ENCODE peak calls at places on chromosomes 4 and X, in nine cellular contexts. A is cardiac muscle cell, N is iPS DF 6.9, B is brain microvascular endothelial cell, K is neural progenitor cell, L is colonic mucosa, D is adipocyte, Q is H7, I is lower lobe of right lung. P is an unnamed sample. For H3K27me3, the result is how much of the 10 kb centered on the place peaks cover.

GRCh38 chr4:71752383-71753042 is 31.4 kb downstream of the GC start:
- DNase-seq in A (no peak), N (no peak), B (no peak), K (no peak), L (peak), D (no peak), Q (no peak), I (no peak), P (no peak)

GRCh38 chr4:99811850-99812249 is 4.8 kb upstream of the DAPP1 start:
- DNase-seq in A (peak), N (peak), B (peak), K (peak), L (peak), D (peak), Q (no peak), I (no peak), P (no peak)

GRCh38 chrX:40866878-40867277 is 131.5 kb upstream of the MED14 start:
- DNase-seq in A (no peak), N (no peak), B (no peak), K (no peak), L (no peak), D (no peak), Q (no peak), I (no peak), P (no peak)

GRCh38 chrX:1178580-1179057 is 33.8 kb downstream of the CRLF2 start:
- DNase-seq in A (peak), N (no peak), B (no peak), K (peak), L (no peak), D (peak), Q (no peak), I (no peak), P (no peak)

GRCh38 chr4:84470204-84470785 is 28.8 kb downstream of the NKX6-1 start:
- DNase-seq in A (no peak), N (no peak), B (no peak), K (peak), L (no peak), D (no peak), Q (no peak), I (no peak), P (no peak)

GRCh38 chr4:2714071-2714770 is 41.9 kb downstream of the TNIP2 start:
- DNase-seq in A (peak), N (no peak), B (peak), K (no peak), L (no peak), D (peak), Q (no peak), I (no peak), P (no peak)

GRCh38 chr4:24237709-24238108 is 346.6 kb downstream of the DHX15 start:
- DNase-seq in A (no peak), N (no peak), B (no peak), K (no peak), L (no peak), D (no peak), Q (no peak), I (no peak), P (no peak)

GRCh38 chrX:46144566-46144965 is 400.7 kb downstream of the ZNF674 start:
- DNase-seq in A (no peak), N (no peak), B (no peak), K (no peak), L (no peak), D (no peak), Q (no peak), I (no peak), P (no peak)

GRCh38 chrX:69616520-69617203 is 749 bp downstream of the EDA start:
- DNase-seq in A (peak), N (no peak), B (no peak), K (peak), L (peak), D (peak), Q (peak), I (peak), P (no peak)

GRCh38 chrX:307261-308111 is 11.1 kb downstream of the GTPBP6 start:
- DNase-seq in A (no peak), N (no peak), B (no peak), K (no peak), L (no peak), D (no peak), Q (peak), I (peak), P (no peak)

GRCh38 chr4:24547979-24548378 is 36.4 kb downstream of the DHX15 start:
- DNase-seq in A (no peak), N (no peak), B (no peak), K (no peak), L (no peak), D (no peak), Q (no peak), I (no peak), P (no peak)

GRCh38 chrX:9352243-9352642 is 112.6 kb upstream of the TBL1X start:
- DNase-seq in A (no peak), N (no peak), B (no peak), K (no peak), L (no peak), D (no peak), Q (no peak), I (no peak), P (no peak)

GRCh38 chr4:38860788-38861424 is 4.3 kb upstream of the TLR6 start:
- DNase-seq in A (peak), N (peak), B (no peak), K (peak), L (peak), D (peak), Q (peak), I (peak), P (no peak)

GRCh38 chr4:73619351-73619750 is 885 bp downstream of the RASSF6 start:
- DNase-seq in A (no peak), N (no peak), B (no peak), K (no peak), L (no peak), D (no peak), Q (no peak), I (no peak), P (no peak)

GRCh38 chr4:185689407-185689806 is 122.6 kb downstream of the SORBS2 start:
- DNase-seq in A (no peak), N (no peak), B (no peak), K (no peak), L (no peak), D (no peak), Q (no peak), I (no peak), P (no peak)

GRCh38 chr4:159444668-159445067 is 341.8 kb downstream of the RAPGEF2 start:
- DNase-seq in A (no peak), N (no peak), B (peak), K (no peak), L (no peak), D (no peak), Q (no peak), I (no peak), P (no peak)

GRCh38 chr4:15078682-15079642 is 76.7 kb downstream of the CPEB2 start:
- DNase-seq in A (no peak), N (no peak), B (peak), K (no peak), L (no peak), D (peak), Q (no peak), I (no peak), P (no peak)

GRCh38 chr4:186798951-186799659 is 75.4 kb upstream of the FAT1 start:
- DNase-seq in A (no peak), N (no peak), B (no peak), K (no peak), L (no peak), D (no peak), Q (no peak), I (no peak), P (no peak)

GRCh38 chr4:2266181-2266580 is 4.3 kb upstream of the MXD4 start:
- DNase-seq in A (no peak), N (no peak), B (no peak), K (no peak), L (peak), D (peak), Q (no peak), I (no peak), P (no peak)

GRCh38 chrX:120690344-120690743 is 60.5 kb upstream of the C1GALT1C1 start:
- DNase-seq in A (no peak), N (no peak), B (no peak), K (no peak), L (no peak), D (no peak), Q (no peak), I (no peak), P (no peak)

GRCh38 chrX:135384161-135384836 is 37.4 kb upstream of the SMIM10L2A start:
- DNase-seq in A (no peak), N (no peak), B (no peak), K (no peak), L (no peak), D (no peak), Q (no peak), I (no peak), P (no peak)

GRCh38 chrX:66074920-66075879 is 35.3 kb upstream of the VSIG4 start:
- DNase-seq in A (no peak), N (no peak), B (no peak), K (no peak), L (peak), D (no peak), Q (no peak), I (peak), P (no peak)

GRCh38 chrX:670596-670995 is 40.0 kb downstream of the SHOX start:
- DNase-seq in A (no peak), N (no peak), B (no peak), K (no peak), L (no peak), D (no peak), Q (peak), I (no peak), P (no peak)

GRCh38 chr4:128294464-128294863 is 6.9 kb upstream of the PGRMC2 start:
- DNase-seq in A (no peak), N (no peak), B (no peak), K (no peak), L (no peak), D (no peak), Q (no peak), I (no peak), P (no peak)

GRCh38 chr4:76067652-76068286 is 6.7 kb upstream of the ART3 start:
- DNase-seq in A (peak), N (no peak), B (peak), K (peak), L (peak), D (peak), Q (peak), I (peak), P (no peak)

GRCh38 chrX:66408507-66408906 is 230.4 kb downstream of the EDA2R start:
- DNase-seq in A (no peak), N (no peak), B (no peak), K (no peak), L (no peak), D (no peak), Q (no peak), I (no peak), P (no peak)

GRCh38 chr4:71266090-71266794 is 72.6 kb upstream of the SLC4A4 start:
- DNase-seq in A (no peak), N (no peak), B (peak), K (no peak), L (no peak), D (peak), Q (no peak), I (no peak), P (no peak)

GRCh38 chrX:129721870-129722269 is 16.9 kb upstream of the XPNPEP2 start:
- DNase-seq in A (no peak), N (no peak), B (no peak), K (no peak), L (no peak), D (no peak), Q (no peak), I (no peak), P (no peak)

GRCh38 chr4:14582658-14583057 is 419.6 kb upstream of the CPEB2 start:
- DNase-seq in A (no peak), N (no peak), B (no peak), K (peak), L (no peak), D (no peak), Q (no peak), I (no peak), P (no peak)

GRCh38 chr4:186204103-186204559 is 12.8 kb downstream of the CYP4V2 start:
- DNase-seq in A (no peak), N (no peak), B (peak), K (no peak), L (no peak), D (no peak), Q (no peak), I (no peak), P (no peak)

GRCh38 chrX:66030505-66031317 is 9.2 kb downstream of the VSIG4 start:
- DNase-seq in A (peak), N (peak), B (peak), K (peak), L (peak), D (peak), Q (no peak), I (no peak), P (no peak)

GRCh38 chr4:52622564-52622963 is 36.5 kb downstream of the USP46 start:
- DNase-seq in A (no peak), N (no peak), B (no peak), K (no peak), L (no peak), D (no peak), Q (no peak), I (no peak), P (no peak)

GRCh38 chr4:168587326-168588125 is 90.7 kb downstream of the PALLD start:
- DNase-seq in A (no peak), N (no peak), B (peak), K (no peak), L (no peak), D (peak), Q (no peak), I (no peak), P (no peak)

GRCh38 chr4:68361146-68361589 is 11.3 kb upstream of the YTHDC1 start:
- DNase-seq in A (no peak), N (no peak), B (peak), K (no peak), L (no peak), D (peak), Q (no peak), I (no peak), P (no peak)

GRCh38 chrX:4754878-4755604 is 1041.6 kb upstream of the PRKX start:
- DNase-seq in A (no peak), N (no peak), B (no peak), K (no peak), L (no peak), D (no peak), Q (no peak), I (no peak), P (no peak)

GRCh38 chr4:26317766-26318165 is 3.0 kb upstream of the RBPJ start:
- DNase-seq in A (no peak), N (no peak), B (no peak), K (no peak), L (no peak), D (no peak), Q (no peak), I (no peak), P (no peak)

DNA sequence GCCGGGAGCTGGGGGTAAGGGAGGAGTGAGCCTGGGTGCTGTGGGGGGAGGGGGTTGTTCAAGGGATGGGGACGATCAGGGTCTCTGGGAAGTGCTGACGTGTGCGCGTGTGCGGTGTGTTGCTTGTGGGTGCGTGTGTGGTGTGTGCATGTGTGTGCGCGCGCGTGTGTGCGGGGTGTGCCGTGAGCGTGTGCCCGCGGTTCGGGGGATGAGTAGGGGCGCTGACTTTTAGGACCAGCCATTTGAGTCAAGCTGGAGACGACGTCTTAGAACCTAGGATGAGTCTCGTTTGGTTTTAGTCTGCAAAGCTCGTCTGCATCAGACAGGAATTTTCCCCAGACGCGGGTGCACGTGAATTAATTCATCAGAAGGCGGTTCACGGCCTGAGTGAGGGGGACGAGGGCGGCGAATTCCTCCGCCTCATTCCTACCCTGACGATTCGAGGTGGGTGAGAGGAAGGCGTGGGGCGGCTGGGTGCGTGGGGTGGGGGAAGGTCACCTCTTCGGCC is 950 bp upstream of the TMEM271 start:
- DNase-seq in A (no peak), N (no peak), B (no peak), K (peak), L (no peak), D (peak), Q (peak), I (no peak), P (no peak)
- H3K27me3 ChIP-seq in A (half or more), N (under half), B (half or more), K (half or more), L (under half), D (half or more), Q (half or more), I (half or more), P (under half)

GRCh38 chrX:109889289-109890006 is 113.5 kb upstream of the TMEM164 start:
- DNase-seq in A (peak), N (no peak), B (peak), K (peak), L (no peak), D (peak), Q (no peak), I (no peak), P (no peak)
- H3K27me3 ChIP-seq in A (under half), N (under half), B (under half), K (under half), L (under half), D (under half), Q (under half), I (under half), P (under half)

GRCh38 chr4:8915201-8916200 is 43.9 kb upstream of the HMX1 start:
- DNase-seq in A (no peak), N (no peak), B (no peak), K (no peak), L (peak), D (no peak), Q (peak), I (no peak), P (peak)

GRCh38 chr4:8917321-8917811 is 45.7 kb upstream of the HMX1 start:
- DNase-seq in A (no peak), N (no peak), B (no peak), K (no peak), L (peak), D (no peak), Q (peak), I (peak), P (peak)

GRCh38 chr4:8917868-8918783 is 46.5 kb upstream of the HMX1 start:
- DNase-seq in A (peak), N (peak), B (peak), K (peak), L (peak), D (peak), Q (peak), I (peak), P (peak)

GRCh38 chr4:8916914-8917305 is 45.3 kb upstream of the HMX1 start:
- DNase-seq in A (no peak), N (no peak), B (no peak), K (no peak), L (no peak), D (no peak), Q (peak), I (no peak), P (peak)

DNA sequence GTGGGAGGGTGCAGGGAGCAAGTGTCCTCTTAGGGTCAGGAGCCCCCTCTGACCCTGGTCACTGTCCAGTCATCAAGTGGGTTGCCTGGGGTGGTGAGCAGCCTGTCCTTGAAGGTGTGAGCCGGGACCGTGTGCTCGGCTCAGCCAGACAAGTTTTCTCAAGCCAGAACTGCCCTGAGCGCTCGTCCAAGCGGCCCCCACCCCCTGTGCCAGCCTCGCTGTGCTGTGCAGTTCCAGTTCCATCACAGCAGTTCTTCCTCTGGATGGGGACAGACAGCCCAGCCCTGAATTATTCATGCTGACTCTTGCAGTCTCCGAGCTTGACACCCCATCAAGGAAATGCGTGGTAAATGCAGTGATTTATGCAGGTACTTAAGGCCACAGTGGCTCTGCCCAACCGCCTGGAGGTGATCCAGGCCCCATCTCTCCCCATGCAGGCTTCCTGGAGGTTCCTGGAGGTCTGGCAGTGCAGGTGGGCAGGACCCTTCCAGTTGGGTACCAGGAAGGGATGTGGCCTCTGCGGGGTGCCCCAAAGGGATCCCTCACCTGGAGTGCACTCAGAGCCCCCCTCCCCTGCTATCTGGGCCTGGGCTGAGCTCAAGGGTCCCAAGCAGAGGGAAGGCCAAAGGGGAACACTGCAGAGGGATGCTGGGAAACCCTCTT is 44.7 kb upstream of the HMX1 start:
- DNase-seq in A (no peak), N (no peak), B (no peak), K (no peak), L (no peak), D (no peak), Q (peak), I (no peak), P (peak)
- H3K27me3 ChIP-seq in A (under half), N (under half), B (under half), K (half or more), L (under half), D (under half), Q (under half), I (under half), P (under half)

GRCh38 chr4:41748074-41748787 is at the start of gene PHOX2B:
- DNase-seq in A (no peak), N (no peak), B (no peak), K (peak), L (no peak), D (no peak), Q (peak), I (no peak), P (no peak)

GRCh38 chr4:41747230-41748055 is 1.1 kb downstream of the PHOX2B start:
- DNase-seq in A (no peak), N (no peak), B (no peak), K (peak), L (no peak), D (no peak), Q (peak), I (no peak), P (no peak)

GRCh38 chr4:41750158-41750623 is 1.7 kb upstream of the PHOX2B start:
- DNase-seq in A (no peak), N (no peak), B (no peak), K (peak), L (no peak), D (no peak), Q (peak), I (no peak), P (no peak)

GRCh38 chr4:41749650-41750049 is 1.1 kb upstream of the PHOX2B start:
- DNase-seq in A (no peak), N (no peak), B (no peak), K (peak), L (no peak), D (no peak), Q (peak), I (no peak), P (no peak)

DNA sequence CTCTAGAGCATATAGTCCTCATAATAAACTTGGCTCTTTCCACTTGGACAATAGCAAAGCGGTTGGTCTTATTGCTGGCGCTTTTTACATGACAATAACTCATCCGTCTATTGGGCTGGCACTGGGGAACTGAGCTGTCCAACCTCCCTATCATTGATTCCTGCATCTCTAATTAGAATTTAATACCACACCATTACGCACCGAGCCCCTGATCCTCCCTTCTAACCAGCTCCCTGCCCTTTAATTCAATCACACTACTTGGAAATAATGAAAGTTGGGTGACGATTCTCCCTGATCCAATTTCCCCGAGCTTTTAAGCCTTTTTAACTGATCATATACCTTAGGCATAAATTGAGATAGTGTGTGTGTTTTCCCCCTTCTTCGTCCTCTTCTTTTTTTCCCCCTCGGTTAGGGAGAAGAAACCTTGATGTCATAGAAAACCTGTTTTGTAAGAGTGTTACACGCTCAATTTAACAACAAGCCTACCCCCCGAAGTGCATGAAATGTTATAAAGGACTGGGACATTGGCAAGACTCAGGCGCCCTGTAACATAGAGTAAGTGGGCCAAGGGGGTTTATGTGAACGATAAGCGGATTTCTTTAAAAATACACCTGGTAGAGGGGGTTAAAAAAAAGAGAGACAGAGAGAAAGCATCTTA is 392 bp upstream of the PHOX2B start:
- DNase-seq in A (no peak), N (no peak), B (no peak), K (peak), L (no peak), D (no peak), Q (peak), I (no peak), P (no peak)
- H3K27me3 ChIP-seq in A (half or more), N (half or more), B (half or more), K (half or more), L (half or more), D (half or more), Q (half or more), I (half or more), P (under half)